ENCODE peak calls at places on chromosomes 5 and 9, in six cellular contexts. L is astrocyte, P is transverse colon, H is fibroblast of mammary gland, B is SK-N-SH, R is HL-60. V is an unnamed sample.
A peak's percentile ranks its signal among the peaks of the same experiment; 100 is the strongest.

GRCh38 chr9:95004452-95005275 is 278.2 kb downstream of the AOPEP start:
- DNase-seq in B (peak; percentile 87), L (no peak), P (peak; percentile 76), H (no peak), R (no peak), V (no peak)

GRCh38 chr5:156380846-156381245 is 53.9 kb downstream of the SGCD start:
- DNase-seq in P (no peak), L (peak; percentile 73), H (peak; percentile 73), B (no peak), R (no peak), V (peak; percentile 89)

GRCh38 chr5:19608434-19608833 is 379.6 kb downstream of the CDH18 start:
- DNase-seq in R (no peak), H (peak; percentile 1), P (no peak), L (peak; percentile 10), B (peak; percentile 1), V (no peak)

GRCh38 chr9:110847661-110848060 is 179.1 kb downstream of the MUSK start:
- DNase-seq in H (peak; percentile 42), R (peak; percentile 26), L (peak; percentile 16), B (no peak), P (no peak), V (peak; percentile 52)

GRCh38 chr5:10518352-10518751 is 45.5 kb upstream of the ANKRD33B start:
- DNase-seq in L (peak; percentile 85), P (no peak), B (no peak), R (no peak), H (peak; percentile 78), V (peak; percentile 92)

GRCh38 chr9:128148509-128149000 is 698 bp upstream of the LCN2 start:
- DNase-seq in L (no peak), H (no peak), R (no peak), P (no peak), B (no peak), V (no peak)

GRCh38 chr5:124744170-124744911 is 2.1 kb downstream of the ZNF608 start:
- DNase-seq in P (peak; percentile 76), H (peak; percentile 31), R (no peak), B (no peak), L (no peak), V (no peak)

GRCh38 chr9:87615547-87616148 is 110.3 kb upstream of the CTSL start:
- DNase-seq in B (no peak), L (peak; percentile 37), P (no peak), R (no peak), H (no peak), V (no peak)

GRCh38 chr9:14153310-14153720 is 160.6 kb downstream of the NFIB start:
- DNase-seq in H (peak; percentile 57), P (no peak), R (no peak), L (no peak), B (no peak), V (peak; percentile 12)

GRCh38 chr5:73118331-73119011 is 1.9 kb upstream of the TMEM171 start:
- DNase-seq in L (no peak), H (no peak), B (peak; percentile 64), P (peak; percentile 74), R (no peak), V (no peak)

GRCh38 chr9:37406603-37407401 is 15.7 kb upstream of the GRHPR start:
- DNase-seq in L (no peak), H (no peak), R (no peak), P (no peak), B (no peak), V (no peak)

GRCh38 chr9:4831119-4831518 is 38.4 kb downstream of the RCL1 start:
- DNase-seq in L (no peak), P (no peak), B (no peak), H (peak; percentile 35), R (no peak), V (no peak)

GRCh38 chr5:1550287-1551076 is 26.7 kb upstream of the LPCAT1 start:
- DNase-seq in L (no peak), B (no peak), R (no peak), P (no peak), H (no peak), V (no peak)

GRCh38 chr9:121328476-121328875 is 41.6 kb downstream of the STOM start:
- DNase-seq in H (peak; percentile 57), R (no peak), B (no peak), P (no peak), L (no peak), V (peak; percentile 35)

GRCh38 chr5:76365558-76365957 is 37.5 kb upstream of the IQGAP2 start:
- DNase-seq in L (no peak), H (no peak), R (no peak), P (no peak), B (no peak), V (no peak)

GRCh38 chr9:33453286-33453882 is 6.0 kb upstream of the AQP3 start:
- DNase-seq in P (no peak), B (no peak), L (no peak), R (no peak), H (no peak), V (no peak)

GRCh38 chr5:168978015-168978414 is 322.9 kb downstream of the SLIT3 start:
- DNase-seq in H (peak; percentile 84), R (no peak), B (no peak), P (no peak), L (peak; percentile 88), V (peak; percentile 82)

GRCh38 chr5:105978011-105978410 is 1692.7 kb downstream of the EFNA5 start:
- DNase-seq in R (no peak), B (no peak), H (no peak), P (no peak), L (no peak), V (peak; percentile 1)

GRCh38 chr9:129172816-129173215 is 5.2 kb downstream of the IER5L start:
- DNase-seq in H (no peak), P (no peak), R (no peak), B (no peak), L (no peak), V (no peak)

GRCh38 chr9:118271936-118272335 is 567.7 kb downstream of the TLR4 start:
- DNase-seq in P (no peak), R (no peak), H (no peak), L (peak; percentile 17), B (no peak), V (no peak)

DNA sequence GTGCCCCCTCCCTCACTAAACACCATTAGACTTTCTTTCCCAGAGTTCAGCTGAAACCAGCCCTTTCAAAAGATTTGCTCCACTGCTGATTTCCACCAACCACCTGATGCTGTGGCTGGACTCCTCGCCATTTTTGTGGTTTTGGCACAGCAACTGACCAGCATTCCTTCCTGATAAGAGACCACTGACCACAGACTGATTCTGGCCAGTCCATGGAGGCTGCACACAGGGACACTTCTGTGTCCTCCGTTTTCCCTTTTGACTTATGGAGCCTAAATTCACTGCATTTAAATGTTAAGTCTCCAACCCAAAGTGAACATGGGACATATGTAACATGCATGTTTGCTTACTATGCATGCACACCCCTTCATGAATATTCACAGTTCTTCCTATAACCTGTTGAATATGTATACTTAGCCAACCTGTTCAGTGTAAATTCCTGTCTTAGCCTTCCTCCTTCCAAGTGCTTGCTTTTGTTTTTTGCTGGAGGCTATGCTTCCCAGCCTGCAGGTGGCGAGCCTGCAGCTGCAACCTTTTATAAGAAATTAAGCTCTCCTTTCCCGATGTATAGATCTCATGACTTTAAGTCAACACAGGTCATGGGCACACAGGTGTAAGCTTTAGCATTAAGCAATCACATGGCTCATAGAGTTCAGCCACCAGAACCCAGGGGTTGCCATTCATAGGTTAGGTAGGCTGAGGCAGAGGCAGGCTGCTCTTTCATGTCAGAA is 78.7 kb downstream of the ACTL7B start:
- DNase-seq in B (no peak), R (no peak), H (peak; percentile 12), P (no peak), L (peak; percentile 85), V (peak; percentile 11)
- TF ChIP-seq CTCF in B (peak; percentile 18), R (no peak), H (peak; percentile 43), P (peak; percentile 11), L (peak; percentile 16), V (peak; percentile 34)

GRCh38 chr5:149581931-149582768 is 852 bp downstream of the ARHGEF37 start:
- DNase-seq in B (no peak), L (no peak), H (no peak), P (peak; percentile 44), R (no peak), V (no peak)
- H3K4me3 ChIP-seq in B (peak overlapping the region; percentile 58), L (peak overlapping the region; percentile 59), H (no peak overlapping the region), P (peak overlapping the region; percentile 73), R (no peak overlapping the region), V (no peak overlapping the region)

GRCh38 chr9:74125916-74126315 is 371.2 kb upstream of the RORB start:
- DNase-seq in L (peak; percentile 3), R (no peak), P (no peak), H (no peak), B (no peak), V (no peak)
- TF ChIP-seq CTCF in L (no peak), R (no peak), P (no peak), H (no peak), B (no peak), V (no peak)

DNA sequence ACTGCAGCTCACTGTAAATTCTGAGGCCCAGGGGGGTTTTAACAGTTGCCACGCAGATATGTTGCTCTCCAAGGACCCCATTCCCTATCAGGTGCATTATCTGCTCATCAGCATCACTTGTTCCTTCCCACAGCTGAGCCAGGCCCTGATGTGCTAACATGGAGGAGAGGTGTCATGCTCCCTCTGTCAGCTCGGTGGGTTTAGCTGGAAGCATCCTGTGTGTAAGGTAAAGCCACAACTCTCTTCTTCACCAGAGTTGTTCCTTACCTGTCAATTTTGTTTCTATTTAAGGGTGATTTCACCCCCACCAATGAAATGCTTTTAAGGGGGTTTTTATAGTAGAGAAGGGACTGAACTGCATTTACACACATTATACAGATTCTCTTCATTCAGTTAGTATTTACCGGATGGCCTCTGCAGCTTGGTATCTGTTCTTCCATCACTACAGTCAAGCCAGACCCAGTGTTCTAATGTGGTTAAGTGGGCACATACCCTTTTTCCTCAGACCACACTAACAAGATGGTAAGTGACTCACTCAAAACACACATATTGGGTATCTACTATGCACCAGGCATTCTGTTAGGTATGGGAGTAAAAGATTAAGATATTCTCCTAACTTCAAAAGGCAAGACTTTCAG is 205.4 kb downstream of the DCP2 start:
- DNase-seq in H (no peak), P (no peak), R (no peak), L (no peak), B (peak; percentile 61), V (no peak)
- H3K4me3 ChIP-seq in H (no peak overlapping the region), P (no peak overlapping the region), R (no peak overlapping the region), L (no peak overlapping the region), B (no peak overlapping the region), V (no peak overlapping the region)